ENCODE peak calls at places on chromosome 7, in five cellular contexts. D is DMS79 treated with DMSO at 0.1 percent for 48 hours, F is DMS 273 treated with DMSO at 0.1 percent for 48 hours, C is NCI-H1694, J is MCF 10A. V is an unnamed sample.

GRCh38 chr7:70178787-70179186 is 580.5 kb downstream of the AUTS2 start:
- DNase-seq in F (no peak), C (no peak), D (no peak), J (no peak), V (peak; percentile 14)

GRCh38 chr7:64884913-64885370 is 18.1 kb upstream of the ZNF273 start:
- DNase-seq in J (no peak), C (no peak), D (no peak), F (no peak), V (no peak)

GRCh38 chr7:94053532-94053931 is 49.4 kb upstream of the BET1 start:
- DNase-seq in D (no peak), C (no peak), J (no peak), F (no peak), V (no peak)

GRCh38 chr7:47266131-47266706 is 315.7 kb downstream of the TNS3 start:
- DNase-seq in C (peak; percentile 83), D (no peak), J (peak; percentile 75), F (peak; percentile 30), V (peak; percentile 33)

GRCh38 chr7:134886353-134887057 is 99.8 kb upstream of the AGBL3 start:
- DNase-seq in D (peak; percentile 5), J (peak; percentile 33), F (no peak), C (no peak), V (peak; percentile 38)

GRCh38 chr7:97845622-97846203 is 26.5 kb downstream of the ASNS start:
- DNase-seq in F (peak; percentile 17), J (peak; percentile 43), D (peak; percentile 26), C (peak; percentile 53), V (no peak)

GRCh38 chr7:92889081-92889480 is 52.7 kb upstream of the CDK6 start:
- DNase-seq in C (no peak), J (no peak), D (no peak), F (no peak), V (no peak)

GRCh38 chr7:36155811-36156361 is 2.8 kb downstream of the EEPD1 start:
- DNase-seq in C (no peak), F (no peak), J (no peak), D (peak; percentile 21), V (no peak)

GRCh38 chr7:90645784-90646183 is 49.7 kb downstream of the CDK14 start:
- DNase-seq in F (no peak), D (no peak), J (no peak), C (no peak), V (no peak)

GRCh38 chr7:2106506-2106905 is 126.2 kb downstream of the MAD1L1 start:
- DNase-seq in J (no peak), F (no peak), D (no peak), C (no peak), V (no peak)

GRCh38 chr7:16524332-16524731 is 2.3 kb upstream of the LRRC72 start:
- DNase-seq in D (no peak), C (no peak), F (no peak), J (peak; percentile 63), V (peak; percentile 20)

GRCh38 chr7:106372595-106373318 is 88.0 kb upstream of the NAMPT start:
- DNase-seq in C (no peak), J (no peak), F (no peak), D (peak; percentile 21), V (no peak)

GRCh38 chr7:91995391-91995790 is 54.7 kb downstream of the AKAP9 start:
- DNase-seq in C (no peak), D (no peak), F (no peak), J (no peak), V (no peak)

GRCh38 chr7:34939175-34939574 is 98.1 kb downstream of the DPY19L1 start:
- DNase-seq in D (no peak), C (no peak), J (peak; percentile 65), F (no peak), V (no peak)

GRCh38 chr7:99679032-99679399 is 780 bp downstream of the CYP3A5 start:
- DNase-seq in C (no peak), F (no peak), J (peak; percentile 42), D (no peak), V (peak; percentile 40)

GRCh38 chr7:144819566-144819965 is 16.3 kb downstream of the TPK1 start:
- DNase-seq in D (no peak), F (no peak), C (no peak), J (no peak), V (no peak)

GRCh38 chr7:64307254-64308018 is 6.3 kb upstream of the ZNF736 start:
- DNase-seq in D (peak; percentile 92), F (peak; percentile 93), C (peak; percentile 44), J (no peak), V (peak; percentile 66)

GRCh38 chr7:142463401-142463850 is 205.6 kb upstream of the PRSS58 start:
- DNase-seq in J (no peak), C (no peak), D (no peak), F (no peak), V (no peak)

GRCh38 chr7:157508477-157508881 is 171.7 kb downstream of the DNAJB6 start:
- DNase-seq in C (no peak), D (no peak), J (no peak), F (no peak), V (no peak)

GRCh38 chr7:18916826-18917225 is 200.6 kb downstream of the TWIST1 start:
- DNase-seq in D (no peak), J (no peak), F (no peak), C (no peak), V (no peak)

GRCh38 chr7:40828686-40829085 is 693.9 kb downstream of the SUGCT start:
- DNase-seq in J (no peak), C (no peak), F (no peak), D (no peak), V (no peak)

GRCh38 chr7:132251327-132251659 is 325.0 kb downstream of the PLXNA4 start:
- DNase-seq in F (peak; percentile 50), D (peak; percentile 83), C (peak; percentile 67), J (peak; percentile 30), V (peak; percentile 45)

GRCh38 chr7:69365588-69366241 is 232.6 kb upstream of the AUTS2 start:
- DNase-seq in D (peak; percentile 74), F (no peak), C (no peak), J (no peak), V (no peak)

GRCh38 chr7:107312418-107312817 is 143.6 kb downstream of the HBP1 start:
- DNase-seq in D (no peak), F (no peak), C (no peak), J (no peak), V (peak; percentile 20)

GRCh38 chr7:1348096-1348835 is 111.0 kb downstream of the MICALL2 start:
- DNase-seq in C (no peak), J (no peak), D (no peak), F (no peak), V (no peak)

GRCh38 chr7:44949315-44949714 is 29.5 kb downstream of the MYO1G start:
- DNase-seq in F (no peak), J (no peak), C (no peak), D (no peak), V (no peak)

V was measured in mammary epithelial cell.